ENCODE peak calls at places on chromosome 7, in four cellular contexts. W is GM23248, V is GM12865, K is ACHN. P is an unnamed sample.

GRCh38 chr7:113421696-113422330 is 303.5 kb upstream of the SMIM30 start:
- DNase-seq in W (peak; percentile 91), V (peak; percentile 90), K (peak; percentile 93), P (peak; percentile 78)

GRCh38 chr7:108407674-108408073 is 48.6 kb downstream of the NRCAM start:
- DNase-seq in W (no peak), V (no peak), K (no peak), P (no peak)

GRCh38 chr7:14837216-14837615 is 65.3 kb downstream of the DGKB start:
- DNase-seq in W (peak; percentile 64), V (no peak), K (no peak), P (no peak)

GRCh38 chr7:66043681-66044497 is 31.7 kb upstream of the ASL start:
- DNase-seq in W (peak; percentile 73), V (peak; percentile 19), K (peak; percentile 47), P (peak; percentile 33)

GRCh38 chr7:116305485-116306408 is 95.4 kb downstream of the TES start:
- DNase-seq in W (no peak), V (no peak), K (no peak), P (peak; percentile 60)

GRCh38 chr7:90618880-90619279 is 22.8 kb downstream of the CDK14 start:
- DNase-seq in W (no peak), V (no peak), K (no peak), P (no peak)

GRCh38 chr7:71613316-71613715 is 481.4 kb downstream of the GALNT17 start:
- DNase-seq in W (peak; percentile 20), V (no peak), K (no peak), P (peak; percentile 14)

GRCh38 chr7:9201928-9202327 is 768.5 kb downstream of the NXPH1 start:
- DNase-seq in W (no peak), V (no peak), K (no peak), P (no peak)

GRCh38 chr7:25242678-25243077 is 14.4 kb upstream of the NPVF start:
- DNase-seq in W (no peak), V (no peak), K (no peak), P (no peak)

GRCh38 chr7:22799633-22800032 is 23.0 kb downstream of the TOMM7 start:
- DNase-seq in W (peak; percentile 55), V (no peak), K (no peak), P (no peak)

GRCh38 chr7:150909192-150909591 is 56.9 kb downstream of the AOC1 start:
- DNase-seq in W (no peak), V (peak; percentile 27), K (no peak), P (no peak)

GRCh38 chr7:42961182-42961581 is 29.0 kb downstream of the MRPL32 start:
- DNase-seq in W (no peak), V (no peak), K (no peak), P (no peak)

GRCh38 chr7:28168393-28169158 is 12.0 kb downstream of the JAZF1 start:
- DNase-seq in W (peak; percentile 48), V (no peak), K (no peak), P (no peak)

GRCh38 chr7:32217841-32218467 is 147.7 kb upstream of the PDE1C start:
- DNase-seq in W (no peak), V (no peak), K (no peak), P (no peak)

GRCh38 chr7:2497065-2497464 is 20.9 kb upstream of the GRIFIN start:
- DNase-seq in W (no peak), V (no peak), K (no peak), P (no peak)

GRCh38 chr7:117385340-117386124 is 41.8 kb downstream of the ASZ1 start:
- DNase-seq in W (peak; percentile 63), V (peak; percentile 48), K (peak; percentile 68), P (peak; percentile 38)

P was measured in mesenchymal stem cell.